ENCODE peak calls at places on chromosomes 12 and 14, in five cellular contexts. Y is aorta; Q is A549; N is CD8-positive, alpha-beta memory T cell; G is pancreas. A is an unnamed sample.
A peak's percentile ranks its signal among the peaks of the same experiment; 100 is the strongest.

GRCh38 chr14:63045612-63046320 is 508 bp upstream of the KCNH5 start:
- DNase-seq in G (peak; percentile 26), N (no peak), Q (peak; percentile 21), Y (peak; percentile 68), A (peak; percentile 18)

GRCh38 chr12:53380797-53381738 is 1.1 kb downstream of the SP1 start:
- DNase-seq in G (peak; percentile 50), N (peak; percentile 38), Y (peak; percentile 61), Q (no peak), A (no peak)

GRCh38 chr12:88242161-88242925 is 100.2 kb downstream of the TMTC3 start:
- DNase-seq in G (no peak), Q (peak; percentile 31), Y (no peak), N (no peak), A (peak; percentile 87)

GRCh38 chr12:56714431-56714929 is 10.6 kb downstream of the NACA start:
- DNase-seq in G (no peak), N (peak; percentile 3), Q (no peak), Y (no peak), A (no peak)

GRCh38 chr12:125533434-125534029 is 468.3 kb downstream of the AACS start:
- DNase-seq in N (no peak), Q (peak; percentile 31), G (peak; percentile 13), Y (no peak), A (peak; percentile 42)

GRCh38 chr14:59848671-59849070 is 21.9 kb downstream of the RTN1 start:
- DNase-seq in G (no peak), Y (no peak), Q (no peak), N (no peak), A (no peak)

GRCh38 chr14:74506408-74506807 is 12.8 kb downstream of the ISCA2 start:
- DNase-seq in N (no peak), Y (no peak), G (no peak), Q (no peak), A (no peak)

GRCh38 chr14:104708606-104709268 is 15.3 kb upstream of the ADSS1 start:
- DNase-seq in N (peak; percentile 78), Q (peak; percentile 91), G (peak; percentile 81), Y (peak; percentile 91), A (peak; percentile 80)

GRCh38 chr14:20469890-20470858 is 968 bp downstream of the PNP start:
- DNase-seq in Y (no peak), Q (peak; percentile 69), G (peak; percentile 38), N (peak; percentile 66), A (peak; percentile 86)

GRCh38 chr12:90064759-90065158 is 356.1 kb upstream of the ATP2B1 start:
- DNase-seq in G (no peak), Y (no peak), Q (no peak), N (no peak), A (no peak)

GRCh38 chr14:31858868-31859267 is 218.2 kb upstream of the ARHGAP5 start:
- DNase-seq in N (no peak), G (no peak), Y (no peak), Q (no peak), A (no peak)

GRCh38 chr14:34251662-34252061 is 210.4 kb downstream of the SPTSSA start:
- DNase-seq in G (no peak), Q (no peak), Y (no peak), N (no peak), A (no peak)

GRCh38 chr12:60223242-60223641 is 627.4 kb downstream of the SLC16A7 start:
- DNase-seq in Y (no peak), N (no peak), Q (no peak), G (no peak), A (no peak)

GRCh38 chr12:9064201-9064814 is 51.4 kb downstream of the A2M start:
- DNase-seq in Q (peak; percentile 57), N (peak; percentile 63), G (peak; percentile 71), Y (peak; percentile 86), A (peak; percentile 47)

GRCh38 chr12:19759229-19759628 is 319.9 kb downstream of the AEBP2 start:
- DNase-seq in N (no peak), Y (no peak), Q (no peak), G (no peak), A (peak; percentile 10)

GRCh38 chr12:124498870-124499753 is 68.3 kb downstream of the NCOR2 start:
- DNase-seq in Q (no peak), Y (no peak), G (no peak), N (no peak), A (no peak)

GRCh38 chr12:69318225-69318624 is 30.0 kb upstream of the LYZ start:
- DNase-seq in G (no peak), N (no peak), Q (no peak), Y (no peak), A (no peak)

GRCh38 chr12:132443091-132443490 is 46.9 kb upstream of the FBRSL1 start:
- DNase-seq in G (no peak), Y (no peak), N (no peak), Q (no peak), A (no peak)

GRCh38 chr12:105235299-105235746 is 651 bp downstream of the APPL2 start:
- DNase-seq in N (no peak), Y (no peak), Q (peak; percentile 13), G (no peak), A (peak; percentile 46)

GRCh38 chr14:106268013-106268727 is 741.8 kb downstream of the TMEM121 start:
- DNase-seq in Y (no peak), Q (no peak), N (peak; percentile 78), G (no peak), A (no peak)

GRCh38 chr12:25013061-25013460 is 64.2 kb upstream of the BCAT1 start:
- DNase-seq in N (no peak), Q (no peak), Y (no peak), G (no peak), A (no peak)

GRCh38 chr14:67817750-67818438 is 1.5 kb upstream of the ZFYVE26 start:
- DNase-seq in N (no peak), Y (no peak), Q (no peak), G (no peak), A (no peak)

GRCh38 chr12:54016478-54016964 is 7.7 kb downstream of the HOXC8 start:
- DNase-seq in Y (no peak), Q (peak; percentile 78), G (no peak), N (no peak), A (peak; percentile 72)

GRCh38 chr14:35335388-35336092 is 43.4 kb downstream of the PSMA6 start:
- DNase-seq in N (no peak), Y (no peak), Q (peak; percentile 72), G (peak; percentile 57), A (no peak)

GRCh38 chr14:46769292-46769691 is 117.7 kb upstream of the RPL10L start:
- DNase-seq in G (no peak), Y (no peak), Q (no peak), N (no peak), A (no peak)

GRCh38 chr12:48198619-48198973 is 4.5 kb downstream of the OR10AD1 start:
- DNase-seq in N (peak; percentile 60), G (peak; percentile 38), Q (no peak), Y (peak; percentile 82), A (peak; percentile 17)

GRCh38 chr14:105065280-105066228 is at the start of gene GPR132:
- DNase-seq in Y (peak; percentile 67), N (peak; percentile 97), Q (no peak), G (no peak), A (no peak)

GRCh38 chr12:52580496-52580895 is 6.9 kb upstream of the KRT74 start:
- DNase-seq in Y (no peak), G (no peak), Q (no peak), N (no peak), A (peak; percentile 5)

GRCh38 chr12:62799126-62799736 is 135.7 kb downstream of the PPM1H start:
- DNase-seq in Y (no peak), Q (peak; percentile 60), N (peak; percentile 65), G (peak; percentile 51), A (peak; percentile 56)

GRCh38 chr14:36771256-36771655 is 109.6 kb downstream of the PAX9 start:
- DNase-seq in G (no peak), Q (no peak), N (no peak), Y (no peak), A (no peak)

GRCh38 chr12:62629971-62630739 is 163.5 kb downstream of the MON2 start:
- DNase-seq in G (no peak), N (no peak), Y (no peak), Q (no peak), A (no peak)

GRCh38 chr12:21985155-21985554 is 43.9 kb upstream of the ABCC9 start:
- DNase-seq in Y (no peak), N (no peak), G (no peak), Q (no peak), A (no peak)

GRCh38 chr14:46451800-46452199 is 199.8 kb downstream of the RPL10L start:
- DNase-seq in N (no peak), Q (no peak), Y (no peak), G (no peak), A (no peak)

GRCh38 chr12:104740668-104741067 is 217.4 kb downstream of the SLC41A2 start:
- DNase-seq in G (no peak), Q (no peak), Y (no peak), N (no peak), A (no peak)

GRCh38 chr12:45732250-45732649 is 2.7 kb downstream of the ARID2 start:
- DNase-seq in G (no peak), Q (no peak), N (no peak), Y (no peak), A (no peak)

GRCh38 chr14:100850841-100851585 is 25.1 kb downstream of the MEG3 start:
- DNase-seq in Y (peak; percentile 89), Q (peak; percentile 69), G (peak; percentile 85), N (peak; percentile 82), A (peak; percentile 65)

GRCh38 chr14:32363761-32364160 is 34.7 kb downstream of the AKAP6 start:
- DNase-seq in G (no peak), Y (no peak), Q (no peak), N (no peak), A (no peak)

GRCh38 chr14:89990623-89991275 is 35.0 kb downstream of the TDP1 start:
- DNase-seq in N (no peak), G (no peak), Q (no peak), Y (no peak), A (no peak)
- H3K27ac ChIP-seq in N (no peak overlapping the region), G (no peak overlapping the region), Q (no peak overlapping the region), Y (no peak overlapping the region), A (no peak overlapping the region)

GRCh38 chr12:123119808-123120207 is 31.1 kb downstream of the PITPNM2 start:
- DNase-seq in N (no peak), G (no peak), Y (no peak), Q (no peak), A (no peak)
- H3K27ac ChIP-seq in N (no peak overlapping the region), G (no peak overlapping the region), Y (no peak overlapping the region), Q (peak overlapping the region; percentile 77), A (no peak overlapping the region)

GRCh38 chr12:29155079-29155478 is 6.0 kb downstream of the FAR2 start:
- DNase-seq in Y (no peak), G (no peak), N (no peak), Q (no peak), A (no peak)
- H3K27ac ChIP-seq in Y (no peak overlapping the region), G (no peak overlapping the region), N (no peak overlapping the region), Q (no peak overlapping the region), A (no peak overlapping the region)

GRCh38 chr12:92473564-92473963 is 229.2 kb upstream of the PLEKHG7 start:
- DNase-seq in Y (no peak), Q (no peak), G (no peak), N (no peak), A (no peak)
- H3K27ac ChIP-seq in Y (no peak overlapping the region), Q (no peak overlapping the region), G (no peak overlapping the region), N (no peak overlapping the region), A (no peak overlapping the region)

GRCh38 chr14:77630111-77630510 is 13.7 kb upstream of the SPTLC2 start:
- DNase-seq in G (no peak), N (no peak), Y (no peak), Q (no peak), A (no peak)
- H3K27ac ChIP-seq in G (no peak overlapping the region), N (no peak overlapping the region), Y (no peak overlapping the region), Q (no peak overlapping the region), A (no peak overlapping the region)

A was measured in RWPE1.